ENCODE peak calls at places on chromosomes 13 and 19, in four cellular contexts. B, F, G and L are unnamed samples.

GRCh38 chr13:79837741-79838450 is 356.9 kb downstream of the NDFIP2 start:
- DNase-seq in B (no peak), F (no peak), G (peak), L (peak)

GRCh38 chr19:55175117-55175867 is 4.8 kb downstream of the SYT5 start:
- DNase-seq in B (peak), F (peak), G (no peak), L (no peak)

GRCh38 chr13:99465454-99465853 is 35.8 kb upstream of the TM9SF2 start:
- DNase-seq in B (no peak), F (no peak), G (no peak), L (no peak)

GRCh38 chr13:100214886-100215285 is 126.0 kb downstream of the PCCA start:
- DNase-seq in B (no peak), F (no peak), G (peak), L (peak)

GRCh38 chr13:111789011-111789410 is 277.9 kb upstream of the SOX1 start:
- DNase-seq in B (no peak), F (no peak), G (no peak), L (no peak)

GRCh38 chr19:13181747-13182388 is 31.7 kb downstream of the IER2 start:
- DNase-seq in B (no peak), F (no peak), G (peak), L (no peak)

GRCh38 chr13:50387124-50387581 is 371.9 kb downstream of the KCNRG start:
- DNase-seq in B (peak), F (peak), G (peak), L (peak)

GRCh38 chr13:113337976-113338375 is 26.0 kb downstream of the GRTP1 start:
- DNase-seq in B (no peak), F (no peak), G (no peak), L (no peak)

GRCh38 chr19:31875550-31875949 is 469.9 kb upstream of the ZNF507 start:
- DNase-seq in B (no peak), F (no peak), G (no peak), L (no peak)

GRCh38 chr13:27621116-27621365 is 651 bp upstream of the POLR1D start:
- DNase-seq in B (no peak), F (no peak), G (no peak), L (no peak)

GRCh38 chr19:29837448-29837961 is 25.7 kb downstream of the CCNE1 start:
- DNase-seq in B (no peak), F (no peak), G (no peak), L (no peak)

GRCh38 chr19:48252625-48253024 is 3.1 kb downstream of the CARD8 start:
- DNase-seq in B (no peak), F (no peak), G (no peak), L (no peak)

GRCh38 chr19:33473644-33474305 is 47.8 kb downstream of the PEPD start:
- DNase-seq in B (no peak), F (no peak), G (peak), L (no peak)

GRCh38 chr13:66520511-66521390 is 709.4 kb downstream of the PCDH9 start:
- DNase-seq in B (no peak), F (no peak), G (no peak), L (no peak)

GRCh38 chr13:27619711-27620376 is 485 bp downstream of the LNX2 start:
- DNase-seq in B (no peak), F (no peak), G (peak), L (peak)

GRCh38 chr19:55091955-55092354 is 16.3 kb downstream of the EPS8L1 start:
- DNase-seq in B (peak), F (peak), G (no peak), L (peak)

GRCh38 chr13:89150362-89150761 is 1479.2 kb downstream of the SLITRK5 start:
- DNase-seq in B (no peak), F (no peak), G (no peak), L (no peak)

GRCh38 chr13:26656919-26657318 is 99.4 kb downstream of the WASF3 start:
- DNase-seq in B (no peak), F (no peak), G (peak), L (peak)

GRCh38 chr19:49907745-49908446 is 11.2 kb upstream of the IL4I1 start:
- DNase-seq in B (no peak), F (no peak), G (no peak), L (no peak)

GRCh38 chr19:18000480-18000980 is 7.4 kb upstream of the ARRDC2 start:
- DNase-seq in B (no peak), F (no peak), G (no peak), L (no peak)

GRCh38 chr13:38346764-38347163 is 2.9 kb upstream of the UFM1 start:
- DNase-seq in B (no peak), F (no peak), G (no peak), L (no peak)

GRCh38 chr19:3907626-3908265 is 25.1 kb upstream of the NMRK2 start:
- DNase-seq in B (no peak), F (no peak), G (no peak), L (no peak)

GRCh38 chr19:2627319-2627829 is 75.1 kb downstream of the GNG7 start:
- DNase-seq in B (no peak), F (no peak), G (peak), L (peak)

GRCh38 chr13:114145722-114146121 is 13.3 kb upstream of the RASA3 start:
- DNase-seq in B (no peak), F (no peak), G (no peak), L (no peak)

GRCh38 chr19:5557691-5558090 is 10.1 kb downstream of the TINCR start:
- DNase-seq in B (no peak), F (no peak), G (no peak), L (no peak)

GRCh38 chr19:5559804-5560133 is 8.0 kb downstream of the TINCR start:
- DNase-seq in B (no peak), F (no peak), G (no peak), L (no peak)

GRCh38 chr19:5553892-5554291 is 13.9 kb downstream of the TINCR start:
- DNase-seq in B (no peak), F (no peak), G (no peak), L (no peak)

GRCh38 chr19:5558101-5558621 is 9.6 kb downstream of the TINCR start:
- DNase-seq in B (no peak), F (no peak), G (no peak), L (no peak)

DNA sequence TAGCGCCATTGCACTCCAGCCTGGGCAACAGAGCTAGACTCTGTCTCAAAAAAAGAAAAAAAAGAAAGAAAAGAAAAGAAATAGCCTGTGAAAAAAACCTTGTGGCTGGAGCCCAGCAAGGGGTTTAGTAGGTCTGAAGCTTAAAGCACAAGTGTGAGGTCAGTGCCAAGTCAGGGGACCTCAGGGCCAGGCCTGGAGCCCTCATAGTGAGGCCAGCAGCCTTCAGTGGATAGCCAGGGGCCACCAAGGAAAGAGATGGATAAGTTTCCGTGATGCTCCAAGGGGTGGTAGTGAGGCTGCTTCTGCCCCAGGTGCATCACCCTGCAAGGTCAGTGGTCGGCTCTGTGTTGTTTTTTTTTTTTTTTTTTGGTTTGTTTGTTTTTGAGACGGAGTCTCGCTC is 12.9 kb downstream of the TINCR start:
- DNase-seq in B (no peak), F (no peak), G (no peak), L (no peak)
- H3K56ac ChIP-seq in B (no peak), F (no peak), G (no peak), L (no peak)

DNA sequence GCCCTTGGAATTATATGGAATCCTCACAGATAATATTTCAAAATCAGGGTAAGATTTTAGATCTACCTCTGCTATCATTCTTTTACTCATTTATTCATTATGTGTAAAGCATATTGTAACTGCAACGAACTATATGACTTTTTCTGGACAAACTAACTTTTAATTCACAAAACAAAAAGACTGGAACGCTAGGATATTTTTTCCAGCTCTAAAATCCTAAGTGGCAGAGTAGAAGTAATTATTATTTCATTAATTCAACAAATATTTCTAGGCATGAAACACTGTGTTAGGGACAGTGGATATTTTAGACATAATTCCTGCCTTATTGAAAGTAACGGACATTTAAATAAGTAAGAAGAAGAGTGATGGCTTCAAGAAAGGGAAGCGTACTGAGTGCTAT is 26.9 kb upstream of the SOX21 start:
- DNase-seq in B (no peak), F (no peak), G (no peak), L (no peak)
- H3K4me2 ChIP-seq in B (no peak), F (no peak), G (no peak), L (no peak)

DNA sequence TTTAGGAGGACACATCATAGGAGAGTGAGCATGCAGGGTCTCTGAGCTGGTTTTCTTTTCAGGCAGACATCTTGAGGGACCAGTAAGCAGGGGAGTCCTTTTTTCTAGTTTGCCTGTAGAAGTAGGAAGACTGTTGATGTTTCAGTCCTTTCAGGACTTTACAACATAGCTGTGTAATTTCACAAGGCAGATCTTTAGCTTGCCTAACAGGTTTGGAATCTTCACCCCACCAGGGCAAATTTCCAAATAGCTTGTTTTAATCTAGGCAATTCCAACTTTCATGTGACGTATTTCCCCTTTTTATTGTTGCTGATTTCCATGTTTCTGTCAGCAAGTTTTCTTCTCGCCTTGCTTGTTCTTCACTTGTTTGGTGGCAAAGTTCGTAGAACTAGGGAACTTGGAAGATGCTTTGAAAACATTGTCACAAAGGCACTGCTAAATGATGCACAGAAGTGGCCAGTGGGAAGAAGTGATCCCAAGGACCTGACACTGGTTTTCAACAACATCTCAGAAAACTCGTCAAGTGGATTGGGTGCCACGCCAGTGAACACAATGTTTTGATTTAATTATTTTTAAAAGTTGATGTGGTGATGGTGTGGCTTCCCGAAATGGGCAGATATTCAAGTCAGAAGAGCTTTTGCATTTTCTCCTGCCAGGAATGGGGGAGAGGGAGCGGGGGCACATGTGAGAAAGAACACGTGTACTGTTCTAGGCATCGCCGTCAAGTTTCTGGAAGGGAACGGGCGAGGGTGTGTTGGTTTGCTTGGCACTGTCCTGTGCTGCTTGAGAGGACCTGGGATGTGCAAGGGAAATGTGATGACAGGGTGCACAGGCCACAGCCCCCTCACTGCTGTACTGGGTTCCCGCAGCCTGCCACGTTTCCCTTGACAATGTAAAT is 418.6 kb downstream of the OXGR1 start:
- DNase-seq in B (no peak), F (no peak), G (no peak), L (no peak)
- H3K56ac ChIP-seq in B (no peak), F (no peak), G (no peak), L (no peak)

GRCh38 chr19:15292847-15293582 is 39.3 kb downstream of the BRD4 start:
- DNase-seq in B (no peak), F (no peak), G (no peak), L (no peak)
- H3K4me2 ChIP-seq in B (no peak), F (no peak), G (peak), L (no peak)

DNA sequence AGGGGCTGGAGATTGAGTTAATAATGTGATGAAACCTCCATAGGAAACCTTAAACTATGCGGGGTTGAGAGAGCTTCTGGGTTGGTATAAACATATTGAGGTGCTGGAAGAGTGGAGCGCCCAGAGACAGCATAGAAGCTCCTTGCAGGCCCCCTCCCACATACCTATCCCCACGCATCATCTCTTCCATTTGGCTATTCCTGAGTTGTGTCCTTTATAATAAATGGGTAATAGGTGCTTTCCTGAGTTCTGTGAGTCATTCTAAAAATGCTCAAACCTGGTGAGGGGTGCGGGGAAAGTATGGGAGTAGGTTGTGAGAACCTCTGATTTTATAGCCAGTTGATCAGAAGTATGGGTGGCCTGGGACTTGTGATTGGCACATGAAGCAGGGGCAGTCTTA is 14.6 kb downstream of the CCDC122 start:
- DNase-seq in B (no peak), F (no peak), G (no peak), L (no peak)
- H3K56ac ChIP-seq in B (no peak), F (no peak), G (no peak), L (no peak)

GRCh38 chr19:8367327-8368001 is 3.5 kb downstream of the ANGPTL4 start:
- DNase-seq in B (peak), F (peak), G (peak), L (peak)
- H3K4me2 ChIP-seq in B (peak), F (peak), G (peak), L (no peak)

DNA sequence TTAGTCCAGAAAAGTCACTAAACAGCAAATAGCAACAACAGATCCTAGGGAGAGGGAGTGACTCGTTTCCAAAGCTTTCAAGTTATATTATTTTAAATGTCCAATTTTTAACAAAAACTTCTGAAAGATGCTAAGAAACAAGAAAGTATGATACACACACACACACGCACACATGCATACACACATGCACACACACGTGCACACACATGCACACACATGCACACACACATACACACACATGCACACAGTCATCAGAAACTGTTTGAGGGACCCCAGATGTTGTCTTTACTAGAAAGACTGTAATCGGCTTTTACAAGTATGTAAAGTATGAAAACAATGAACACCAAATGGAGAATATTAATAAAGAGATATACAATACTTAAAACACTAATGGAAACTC is 825.4 kb downstream of the UQCRFS1 start:
- DNase-seq in B (no peak), F (no peak), G (no peak), L (no peak)
- H3K56ac ChIP-seq in B (no peak), F (no peak), G (no peak), L (no peak)